ENCODE peak calls at places on chromosomes 16 and 17, in ten cellular contexts. One of them, this sample, is unnamed.
A peak's percentile ranks its signal among the peaks of the same experiment; 100 is the strongest.

GRCh38 chr17:59534583-59534982 is 30.8 kb upstream of the DHX40 start:
- DNase-seq in Karpas-422: peak; percentile 69
- DNase-seq in right cardiac atrium: no peak
- DNase-seq in A549: peak; percentile 43
- DNase-seq in effector memory CD4-positive, alpha-beta T cell: no peak
- DNase-seq in colonic mucosa: no peak
- DNase-seq in left ventricle myocardium inferior: no peak
- DNase-seq in uterus: no peak
- DNase-seq in RWPE1: no peak
- DNase-seq in CD8-positive, alpha-beta T cell: no peak
- DNase-seq in this sample: no peak

GRCh38 chr16:85842848-85843247 is 43.4 kb downstream of the COX4I1 start:
- DNase-seq in Karpas-422: no peak
- DNase-seq in right cardiac atrium: no peak
- DNase-seq in A549: no peak
- DNase-seq in effector memory CD4-positive, alpha-beta T cell: no peak
- DNase-seq in colonic mucosa: no peak
- DNase-seq in left ventricle myocardium inferior: no peak
- DNase-seq in uterus: no peak
- DNase-seq in RWPE1: no peak
- DNase-seq in CD8-positive, alpha-beta T cell: no peak
- DNase-seq in this sample: no peak

GRCh38 chr17:67105213-67105612 is 60.9 kb downstream of the CACNG1 start:
- DNase-seq in Karpas-422: no peak
- DNase-seq in right cardiac atrium: no peak
- DNase-seq in A549: no peak
- DNase-seq in effector memory CD4-positive, alpha-beta T cell: no peak
- DNase-seq in colonic mucosa: no peak
- DNase-seq in left ventricle myocardium inferior: no peak
- DNase-seq in uterus: no peak
- DNase-seq in RWPE1: peak; percentile 4
- DNase-seq in CD8-positive, alpha-beta T cell: no peak
- DNase-seq in this sample: no peak

GRCh38 chr16:19218581-19218980 is 50.5 kb downstream of the SYT17 start:
- DNase-seq in Karpas-422: no peak
- DNase-seq in right cardiac atrium: no peak
- DNase-seq in A549: no peak
- DNase-seq in effector memory CD4-positive, alpha-beta T cell: no peak
- DNase-seq in colonic mucosa: no peak
- DNase-seq in left ventricle myocardium inferior: no peak
- DNase-seq in uterus: no peak
- DNase-seq in RWPE1: no peak
- DNase-seq in CD8-positive, alpha-beta T cell: no peak
- DNase-seq in this sample: no peak

GRCh38 chr17:62456016-62456415 is 22.6 kb upstream of the TLK2 start:
- DNase-seq in Karpas-422: no peak
- DNase-seq in right cardiac atrium: no peak
- DNase-seq in A549: no peak
- DNase-seq in effector memory CD4-positive, alpha-beta T cell: no peak
- DNase-seq in colonic mucosa: no peak
- DNase-seq in left ventricle myocardium inferior: no peak
- DNase-seq in uterus: no peak
- DNase-seq in RWPE1: no peak
- DNase-seq in CD8-positive, alpha-beta T cell: no peak
- DNase-seq in this sample: no peak

GRCh38 chr16:54519161-54519685 is 232.6 kb upstream of the IRX3 start:
- DNase-seq in Karpas-422: no peak
- DNase-seq in right cardiac atrium: no peak
- DNase-seq in A549: no peak
- DNase-seq in effector memory CD4-positive, alpha-beta T cell: no peak
- DNase-seq in colonic mucosa: no peak
- DNase-seq in left ventricle myocardium inferior: no peak
- DNase-seq in uterus: no peak
- DNase-seq in RWPE1: no peak
- DNase-seq in CD8-positive, alpha-beta T cell: no peak
- DNase-seq in this sample: no peak

GRCh38 chr17:31074772-31075538 is 19.8 kb upstream of the NF1 start:
- DNase-seq in Karpas-422: no peak
- DNase-seq in right cardiac atrium: no peak
- DNase-seq in A549: peak; percentile 65
- DNase-seq in effector memory CD4-positive, alpha-beta T cell: no peak
- DNase-seq in colonic mucosa: no peak
- DNase-seq in left ventricle myocardium inferior: no peak
- DNase-seq in uterus: no peak
- DNase-seq in RWPE1: no peak
- DNase-seq in CD8-positive, alpha-beta T cell: no peak
- DNase-seq in this sample: no peak

GRCh38 chr17:43734376-43734775 is 24.2 kb downstream of the SOST start:
- DNase-seq in Karpas-422: no peak
- DNase-seq in right cardiac atrium: no peak
- DNase-seq in A549: no peak
- DNase-seq in effector memory CD4-positive, alpha-beta T cell: no peak
- DNase-seq in colonic mucosa: no peak
- DNase-seq in left ventricle myocardium inferior: no peak
- DNase-seq in uterus: no peak
- DNase-seq in RWPE1: no peak
- DNase-seq in CD8-positive, alpha-beta T cell: no peak
- DNase-seq in this sample: no peak

GRCh38 chr17:40597168-40598020 is 32.1 kb upstream of the CCR7 start:
- DNase-seq in Karpas-422: no peak
- DNase-seq in right cardiac atrium: no peak
- DNase-seq in A549: no peak
- DNase-seq in effector memory CD4-positive, alpha-beta T cell: no peak
- DNase-seq in colonic mucosa: no peak
- DNase-seq in left ventricle myocardium inferior: no peak
- DNase-seq in uterus: no peak
- DNase-seq in RWPE1: no peak
- DNase-seq in CD8-positive, alpha-beta T cell: no peak
- DNase-seq in this sample: no peak

GRCh38 chr17:40600486-40601046 is 35.3 kb upstream of the CCR7 start:
- DNase-seq in Karpas-422: no peak
- DNase-seq in right cardiac atrium: no peak
- DNase-seq in A549: no peak
- DNase-seq in effector memory CD4-positive, alpha-beta T cell: no peak
- DNase-seq in colonic mucosa: no peak
- DNase-seq in left ventricle myocardium inferior: no peak
- DNase-seq in uterus: no peak
- DNase-seq in RWPE1: no peak
- DNase-seq in CD8-positive, alpha-beta T cell: no peak
- DNase-seq in this sample: no peak

GRCh38 chr17:40598928-40599627 is 33.8 kb upstream of the CCR7 start:
- DNase-seq in Karpas-422: peak; percentile 55
- DNase-seq in right cardiac atrium: peak; percentile 74
- DNase-seq in A549: no peak
- DNase-seq in effector memory CD4-positive, alpha-beta T cell: peak; percentile 69
- DNase-seq in colonic mucosa: no peak
- DNase-seq in left ventricle myocardium inferior: no peak
- DNase-seq in uterus: peak; percentile 58
- DNase-seq in RWPE1: no peak
- DNase-seq in CD8-positive, alpha-beta T cell: peak; percentile 72
- DNase-seq in this sample: no peak

GRCh38 chr17:40596261-40596919 is 31.1 kb upstream of the CCR7 start:
- DNase-seq in Karpas-422: peak; percentile 68
- DNase-seq in right cardiac atrium: no peak
- DNase-seq in A549: peak; percentile 98
- DNase-seq in effector memory CD4-positive, alpha-beta T cell: no peak
- DNase-seq in colonic mucosa: no peak
- DNase-seq in left ventricle myocardium inferior: no peak
- DNase-seq in uterus: no peak
- DNase-seq in RWPE1: no peak
- DNase-seq in CD8-positive, alpha-beta T cell: peak; percentile 34
- DNase-seq in this sample: no peak

DNA sequence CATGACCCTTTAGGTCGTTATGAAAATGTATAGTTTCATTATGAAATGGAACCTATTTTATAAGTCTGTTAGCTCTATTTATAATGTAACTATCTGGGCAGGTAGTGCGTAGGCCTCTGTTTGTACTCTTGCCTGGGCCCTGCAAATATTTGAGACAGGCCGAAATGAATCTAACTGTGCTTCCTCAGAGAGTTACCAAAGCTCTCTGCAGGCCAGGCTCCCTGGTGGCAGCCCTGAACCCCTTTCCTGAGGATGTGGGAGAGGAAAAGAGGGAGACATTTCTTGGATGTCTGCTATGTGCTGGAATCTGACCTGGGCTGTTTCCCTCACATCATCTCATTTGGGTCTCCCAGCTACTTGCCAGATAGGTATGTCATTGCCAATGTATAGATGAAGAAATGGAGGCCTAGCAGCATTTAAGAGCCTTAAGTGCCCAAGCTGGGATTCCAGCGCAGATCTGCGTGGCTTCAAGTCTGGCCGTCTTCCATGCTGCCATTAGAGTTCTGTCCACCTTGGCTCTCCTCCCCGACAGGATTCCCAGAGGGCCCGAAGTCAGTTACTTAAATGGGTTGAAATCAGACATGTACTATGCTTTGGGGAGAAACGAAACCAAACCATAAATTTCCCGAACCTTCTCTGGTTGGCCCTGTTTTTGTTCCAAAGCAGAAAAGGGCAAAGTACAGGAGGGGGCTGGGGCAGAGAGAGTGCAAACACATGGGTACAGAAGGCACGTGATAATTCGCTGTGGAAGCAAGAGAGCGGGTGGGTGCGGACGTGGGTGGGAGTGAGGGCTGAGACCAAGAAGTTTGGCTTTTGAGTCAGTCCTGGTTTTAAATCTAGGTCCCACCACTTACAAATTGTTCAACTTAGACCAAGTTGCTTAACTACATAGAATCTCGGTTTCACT is 33.0 kb upstream of the CCR7 start:
- DNase-seq in Karpas-422: no peak
- DNase-seq in right cardiac atrium: no peak
- DNase-seq in A549: no peak
- DNase-seq in effector memory CD4-positive, alpha-beta T cell: no peak
- DNase-seq in colonic mucosa: no peak
- DNase-seq in left ventricle myocardium inferior: no peak
- DNase-seq in uterus: no peak
- DNase-seq in RWPE1: no peak
- DNase-seq in CD8-positive, alpha-beta T cell: peak; percentile 63
- DNase-seq in this sample: no peak
- H3K27ac ChIP-seq in Karpas-422: no peak overlapping the region
- H3K27ac ChIP-seq in right cardiac atrium: no peak overlapping the region
- H3K27ac ChIP-seq in A549: no peak overlapping the region
- H3K27ac ChIP-seq in effector memory CD4-positive, alpha-beta T cell: peak overlapping the region; percentile 99
- H3K27ac ChIP-seq in colonic mucosa: peak overlapping the region; percentile 65
- H3K27ac ChIP-seq in left ventricle myocardium inferior: peak overlapping the region; percentile 50
- H3K27ac ChIP-seq in uterus: peak overlapping the region; percentile 78
- H3K27ac ChIP-seq in RWPE1: no peak overlapping the region
- H3K27ac ChIP-seq in CD8-positive, alpha-beta T cell: peak overlapping the region; percentile 82
- H3K27ac ChIP-seq in this sample: peak overlapping the region; percentile 8

GRCh38 chr17:76538281-76538931 is 897 bp upstream of the CYGB start:
- DNase-seq in Karpas-422: no peak
- DNase-seq in right cardiac atrium: peak; percentile 77
- DNase-seq in A549: no peak
- DNase-seq in effector memory CD4-positive, alpha-beta T cell: no peak
- DNase-seq in colonic mucosa: no peak
- DNase-seq in left ventricle myocardium inferior: peak; percentile 25
- DNase-seq in uterus: no peak
- DNase-seq in RWPE1: no peak
- DNase-seq in CD8-positive, alpha-beta T cell: no peak
- DNase-seq in this sample: no peak

GRCh38 chr17:76536511-76537287 is 810 bp downstream of the CYGB start:
- DNase-seq in Karpas-422: no peak
- DNase-seq in right cardiac atrium: no peak
- DNase-seq in A549: no peak
- DNase-seq in effector memory CD4-positive, alpha-beta T cell: no peak
- DNase-seq in colonic mucosa: no peak
- DNase-seq in left ventricle myocardium inferior: no peak
- DNase-seq in uterus: no peak
- DNase-seq in RWPE1: no peak
- DNase-seq in CD8-positive, alpha-beta T cell: no peak
- DNase-seq in this sample: no peak

GRCh38 chr17:76538941-76539340 is 903 bp upstream of the PRCD start:
- DNase-seq in Karpas-422: no peak
- DNase-seq in right cardiac atrium: peak; percentile 50
- DNase-seq in A549: no peak
- DNase-seq in effector memory CD4-positive, alpha-beta T cell: no peak
- DNase-seq in colonic mucosa: no peak
- DNase-seq in left ventricle myocardium inferior: peak; percentile 9
- DNase-seq in uterus: no peak
- DNase-seq in RWPE1: no peak
- DNase-seq in CD8-positive, alpha-beta T cell: no peak
- DNase-seq in this sample: no peak

GRCh38 chr17:76537288-76537577 is 276 bp downstream of the CYGB start:
- DNase-seq in Karpas-422: no peak
- DNase-seq in right cardiac atrium: peak; percentile 87
- DNase-seq in A549: no peak
- DNase-seq in effector memory CD4-positive, alpha-beta T cell: no peak
- DNase-seq in colonic mucosa: no peak
- DNase-seq in left ventricle myocardium inferior: peak; percentile 55
- DNase-seq in uterus: peak; percentile 60
- DNase-seq in RWPE1: no peak
- DNase-seq in CD8-positive, alpha-beta T cell: no peak
- DNase-seq in this sample: no peak

DNA sequence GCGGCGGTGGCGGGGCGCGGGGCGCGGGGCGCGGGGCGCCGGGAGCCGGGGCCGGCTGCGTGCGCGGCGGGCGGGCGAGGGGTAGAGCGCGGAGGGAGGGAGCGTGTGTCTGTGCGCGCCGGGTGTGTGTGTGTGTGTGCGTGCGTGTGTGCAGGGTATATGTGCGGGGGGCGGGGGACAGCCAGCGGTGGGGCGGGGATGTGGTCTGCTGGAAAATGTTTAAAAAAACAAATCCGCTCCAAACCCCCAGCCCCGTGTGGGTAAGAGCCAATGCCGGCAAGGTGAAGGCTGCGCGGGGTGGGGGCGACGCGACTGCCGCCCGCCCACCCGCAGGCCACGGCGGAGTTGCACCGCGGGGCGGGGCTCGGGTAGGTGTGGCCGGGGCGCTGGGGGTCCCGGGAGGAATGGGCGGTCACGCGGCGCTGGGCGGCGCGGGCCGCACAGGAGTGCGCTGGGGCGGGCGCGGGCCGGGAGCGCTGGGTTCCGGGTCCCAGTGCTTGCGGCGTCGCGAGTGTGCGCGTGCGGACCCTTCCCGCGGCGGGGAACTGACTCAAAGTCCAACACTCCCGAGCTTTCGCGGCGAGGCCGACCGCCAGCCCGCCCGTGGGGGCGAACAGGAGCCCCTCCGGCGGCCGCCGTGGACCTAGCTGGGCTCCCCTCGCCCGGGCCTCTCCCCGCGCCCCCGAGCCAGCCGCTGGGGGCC is at the start of gene CYGB:
- DNase-seq in Karpas-422: no peak
- DNase-seq in right cardiac atrium: peak; percentile 89
- DNase-seq in A549: no peak
- DNase-seq in effector memory CD4-positive, alpha-beta T cell: no peak
- DNase-seq in colonic mucosa: no peak
- DNase-seq in left ventricle myocardium inferior: peak; percentile 74
- DNase-seq in uterus: no peak
- DNase-seq in RWPE1: no peak
- DNase-seq in CD8-positive, alpha-beta T cell: peak; percentile 34
- DNase-seq in this sample: no peak
- H3K27ac ChIP-seq in Karpas-422: no peak within 1 kb of the TSS
- H3K27ac ChIP-seq in right cardiac atrium: peak within 1 kb of the TSS; percentile 72
- H3K27ac ChIP-seq in A549: peak within 1 kb of the TSS; percentile 44
- H3K27ac ChIP-seq in effector memory CD4-positive, alpha-beta T cell: no peak within 1 kb of the TSS
- H3K27ac ChIP-seq in colonic mucosa: peak within 1 kb of the TSS; percentile 47
- H3K27ac ChIP-seq in left ventricle myocardium inferior: peak within 1 kb of the TSS; percentile 93
- H3K27ac ChIP-seq in uterus: peak within 1 kb of the TSS; percentile 74
- H3K27ac ChIP-seq in RWPE1: peak within 1 kb of the TSS; percentile 99
- H3K27ac ChIP-seq in CD8-positive, alpha-beta T cell: no peak within 1 kb of the TSS
- H3K27ac ChIP-seq in this sample: no peak within 1 kb of the TSS

GRCh38 chr16:29290631-29291247 is 115.8 kb downstream of the NPIPB11 start:
- DNase-seq in Karpas-422: no peak
- DNase-seq in right cardiac atrium: peak; percentile 98
- DNase-seq in A549: peak; percentile 94
- DNase-seq in effector memory CD4-positive, alpha-beta T cell: peak; percentile 60
- DNase-seq in colonic mucosa: peak; percentile 98
- DNase-seq in left ventricle myocardium inferior: peak; percentile 94
- DNase-seq in uterus: peak; percentile 98
- DNase-seq in RWPE1: peak; percentile 85
- DNase-seq in CD8-positive, alpha-beta T cell: peak; percentile 60
- DNase-seq in this sample: no peak
- H3K27ac ChIP-seq in Karpas-422: no peak overlapping the region
- H3K27ac ChIP-seq in right cardiac atrium: peak overlapping the region; percentile 19
- H3K27ac ChIP-seq in A549: peak overlapping the region; percentile 82
- H3K27ac ChIP-seq in effector memory CD4-positive, alpha-beta T cell: no peak overlapping the region
- H3K27ac ChIP-seq in colonic mucosa: peak overlapping the region; percentile 47
- H3K27ac ChIP-seq in left ventricle myocardium inferior: peak overlapping the region; percentile 90
- H3K27ac ChIP-seq in uterus: peak overlapping the region; percentile 94
- H3K27ac ChIP-seq in RWPE1: peak overlapping the region; percentile 66
- H3K27ac ChIP-seq in CD8-positive, alpha-beta T cell: no peak overlapping the region
- H3K27ac ChIP-seq in this sample: no peak overlapping the region

GRCh38 chr16:56408379-56409098 is 16.8 kb downstream of the AMFR start:
- DNase-seq in Karpas-422: no peak
- DNase-seq in right cardiac atrium: no peak
- DNase-seq in A549: peak; percentile 68
- DNase-seq in effector memory CD4-positive, alpha-beta T cell: no peak
- DNase-seq in colonic mucosa: peak; percentile 36
- DNase-seq in left ventricle myocardium inferior: no peak
- DNase-seq in uterus: no peak
- DNase-seq in RWPE1: no peak
- DNase-seq in CD8-positive, alpha-beta T cell: no peak
- DNase-seq in this sample: no peak
- H3K27ac ChIP-seq in Karpas-422: peak overlapping the region; percentile 14
- H3K27ac ChIP-seq in right cardiac atrium: no peak overlapping the region
- H3K27ac ChIP-seq in A549: peak overlapping the region; percentile 89
- H3K27ac ChIP-seq in effector memory CD4-positive, alpha-beta T cell: no peak overlapping the region
- H3K27ac ChIP-seq in colonic mucosa: peak overlapping the region; percentile 72
- H3K27ac ChIP-seq in left ventricle myocardium inferior: no peak overlapping the region
- H3K27ac ChIP-seq in uterus: no peak overlapping the region
- H3K27ac ChIP-seq in RWPE1: no peak overlapping the region
- H3K27ac ChIP-seq in CD8-positive, alpha-beta T cell: no peak overlapping the region
- H3K27ac ChIP-seq in this sample: no peak overlapping the region

This sample was measured in caudate nucleus.